ENCODE peak calls at places on chromosome 14, in eight cellular contexts. W is trophoblast cell; R is left cardiac atrium; X is hypothalamus; I is activated T-helper 9 cell treated with anti-CD3 and anti-CD28 coated beads, Interleukin-2, amount 50 U/mL, for 16 hours; F is tibial artery; N is stimulated activated CD4-positive, alpha-beta T cell treated with anti-CD3 and anti-CD28 coated beads, TNF-alpha, amount 100 ng/mL, for 48 hours; Z is T-helper 1 cell. Q is an unnamed sample.

GRCh38 chr14:51462182-51462581 is 189.5 kb upstream of the FRMD6 start:
- DNase-seq in N (no peak), F (no peak), R (no peak), Z (no peak), I (no peak), W (no peak), X (no peak), Q (no peak)

GRCh38 chr14:23430016-23430732 is 5.3 kb downstream of the MYH7 start:
- DNase-seq in X (no peak), F (peak; percentile 35), I (no peak), W (no peak), R (no peak), Z (no peak), N (no peak), Q (no peak)

GRCh38 chr14:71137536-71138235 is 230.4 kb downstream of the PCNX1 start:
- DNase-seq in F (no peak), X (no peak), W (no peak), Z (no peak), N (no peak), R (no peak), I (no peak), Q (no peak)

GRCh38 chr14:58637391-58638230 is at the start of gene DACT1:
- DNase-seq in X (peak; percentile 45), W (peak; percentile 60), Z (peak; percentile 37), I (no peak), R (peak; percentile 79), F (peak; percentile 81), N (peak; percentile 53), Q (peak; percentile 83)

GRCh38 chr14:53646925-53647324 is 309.7 kb downstream of the BMP4 start:
- DNase-seq in I (no peak), N (no peak), Z (no peak), X (no peak), F (no peak), W (no peak), R (no peak), Q (no peak)

GRCh38 chr14:106578479-106578878 is 1052.1 kb downstream of the TMEM121 start:
- DNase-seq in F (no peak), N (no peak), X (no peak), R (no peak), W (no peak), Z (no peak), I (no peak), Q (no peak)

GRCh38 chr14:102043251-102044025 is 43.4 kb downstream of the HSP90AA1 start:
- DNase-seq in I (no peak), F (no peak), X (no peak), Z (no peak), W (no peak), N (no peak), R (peak; percentile 40), Q (no peak)

GRCh38 chr14:23186913-23187654 is 3.6 kb upstream of the SLC7A8 start:
- DNase-seq in N (no peak), X (no peak), I (no peak), W (peak; percentile 84), Z (peak; percentile 13), F (no peak), R (no peak), Q (no peak)

GRCh38 chr14:88518592-88519512 is 36.0 kb downstream of the PTPN21 start:
- DNase-seq in X (no peak), Z (no peak), F (no peak), R (no peak), I (no peak), W (no peak), N (no peak), Q (no peak)

GRCh38 chr14:34018564-34019244 is 67.8 kb upstream of the EGLN3 start:
- DNase-seq in F (no peak), R (peak; percentile 30), I (no peak), N (no peak), W (no peak), Z (no peak), X (no peak), Q (peak; percentile 62)

GRCh38 chr14:47269788-47270492 is 405.5 kb downstream of the MDGA2 start:
- DNase-seq in R (no peak), Z (no peak), X (no peak), F (no peak), N (no peak), I (no peak), W (no peak), Q (no peak)

GRCh38 chr14:62066304-62066703 is 304.1 kb downstream of the SNAPC1 start:
- DNase-seq in I (no peak), X (no peak), N (no peak), W (no peak), R (no peak), F (no peak), Z (no peak), Q (no peak)

GRCh38 chr14:97878206-97878605 is 1081.0 kb downstream of the VRK1 start:
- DNase-seq in W (no peak), F (peak; percentile 72), R (no peak), I (no peak), N (no peak), Z (no peak), X (no peak), Q (no peak)

GRCh38 chr14:69879175-69880047 is at the start of gene SMOC1:
- DNase-seq in Z (no peak), I (no peak), F (peak; percentile 90), X (peak; percentile 12), W (peak; percentile 15), N (peak; percentile 8), R (peak; percentile 88), Q (no peak)

GRCh38 chr14:103539056-103539825 is 10.2 kb downstream of the TRMT61A start:
- DNase-seq in F (no peak), W (peak; percentile 31), Z (no peak), R (no peak), X (no peak), N (no peak), I (no peak), Q (peak; percentile 53)

GRCh38 chr14:76531821-76532318 is 155.9 kb downstream of the ESRRB start:
- DNase-seq in F (no peak), R (no peak), W (no peak), I (no peak), N (no peak), X (no peak), Z (no peak), Q (no peak)

GRCh38 chr14:85487215-85487614 is 42.7 kb upstream of the FLRT2 start:
- DNase-seq in X (no peak), N (no peak), I (no peak), W (no peak), R (no peak), F (no peak), Z (no peak), Q (no peak)

GRCh38 chr14:29282169-29282568 is 515.6 kb downstream of the FOXG1 start:
- DNase-seq in N (no peak), F (no peak), W (no peak), X (no peak), R (no peak), I (no peak), Z (no peak), Q (no peak)

GRCh38 chr14:51337520-51337919 is 97.5 kb downstream of the TMX1 start:
- DNase-seq in F (no peak), N (no peak), R (no peak), X (no peak), W (no peak), I (no peak), Z (no peak), Q (no peak)

GRCh38 chr14:89618309-89618708 is 201.3 kb upstream of the FOXN3 start:
- DNase-seq in F (no peak), W (peak; percentile 59), Z (no peak), I (no peak), X (no peak), N (no peak), R (no peak), Q (no peak)

GRCh38 chr14:24072436-24072835 is 1.1 kb downstream of the CPNE6 start:
- DNase-seq in R (no peak), N (no peak), W (no peak), Z (no peak), I (no peak), X (no peak), F (no peak), Q (no peak)

GRCh38 chr14:67575684-67576083 is 24.4 kb downstream of the PIGH start:
- DNase-seq in F (peak; percentile 45), Z (no peak), N (no peak), R (no peak), W (no peak), I (no peak), X (no peak), Q (no peak)

GRCh38 chr14:91303091-91303923 is 58.8 kb upstream of the GPR68 start:
- DNase-seq in Z (peak; percentile 52), X (no peak), F (no peak), N (peak; percentile 93), W (no peak), I (no peak), R (peak; percentile 52), Q (no peak)

GRCh38 chr14:22200977-22201605 is 387.9 kb downstream of the DAD1 start:
- DNase-seq in N (no peak), Z (no peak), I (no peak), R (no peak), X (no peak), F (no peak), W (peak; percentile 80), Q (no peak)

GRCh38 chr14:50121506-50121905 is 5.1 kb upstream of the VCPKMT start:
- DNase-seq in N (no peak), F (no peak), W (no peak), X (no peak), R (no peak), Z (no peak), I (no peak), Q (no peak)

GRCh38 chr14:96184737-96185136 is 19.9 kb upstream of the BDKRB2 start:
- DNase-seq in I (no peak), F (no peak), R (no peak), N (no peak), Z (no peak), X (no peak), W (no peak), Q (no peak)

GRCh38 chr14:32226051-32226450 is 23.0 kb upstream of the RNU6-8 start:
- DNase-seq in R (no peak), N (no peak), W (peak; percentile 63), F (no peak), I (no peak), X (no peak), Z (no peak), Q (no peak)

GRCh38 chr14:62289471-62289870 is 527.3 kb downstream of the SNAPC1 start:
- DNase-seq in R (no peak), N (no peak), F (no peak), W (no peak), X (no peak), Z (no peak), I (no peak), Q (no peak)

GRCh38 chr14:37143500-37143874 is 28.9 kb downstream of the SLC25A21 start:
- DNase-seq in R (no peak), N (no peak), I (no peak), W (no peak), X (no peak), Z (no peak), F (no peak), Q (no peak)

GRCh38 chr14:21106506-21107359 is 5.9 kb downstream of the TMEM253 start:
- DNase-seq in X (no peak), N (peak; percentile 68), R (peak; percentile 79), F (peak; percentile 85), W (peak; percentile 84), Z (peak; percentile 70), I (peak; percentile 60), Q (peak; percentile 89)

Q was measured in Right ventricle myocardium inferior.